ENCODE peak calls at places on chromosome 15, in ten cellular contexts. L is brain microvascular endothelial cell, F is fibroblast of mammary gland, J is lower lobe of right lung, Z is uterus, T is fibroblast of the aortic adventitia, S is AG04450, M is colonic mucosa, O is testis, H is A673. Q is an unnamed sample.

GRCh38 chr15:65634381-65634780 is 12.6 kb downstream of the SLC24A1 start:
- DNase-seq in H (no peak), Z (no peak), J (no peak), O (no peak), F (peak; percentile 72), L (no peak), S (no peak), T (no peak), M (no peak), Q (no peak)

GRCh38 chr15:69600556-69601085 is 148.0 kb downstream of the RPLP1 start:
- DNase-seq in Z (no peak), J (no peak), M (no peak), H (no peak), T (no peak), S (no peak), L (no peak), O (no peak), F (no peak), Q (no peak)

GRCh38 chr15:58065445-58066041 is at the start of gene ALDH1A2:
- DNase-seq in Z (peak; percentile 56), L (no peak), J (peak; percentile 70), F (no peak), T (no peak), M (no peak), S (no peak), O (peak; percentile 81), H (no peak), Q (no peak)

GRCh38 chr15:92521624-92522008 is 127.9 kb downstream of the ST8SIA2 start:
- DNase-seq in T (peak; percentile 74), Z (peak; percentile 86), H (peak; percentile 83), S (peak; percentile 55), L (peak; percentile 83), F (peak; percentile 81), M (peak; percentile 75), O (peak; percentile 90), J (peak; percentile 52), Q (peak; percentile 57)

GRCh38 chr15:67010898-67011619 is 54.3 kb upstream of the SMAD3 start:
- DNase-seq in Z (no peak), H (no peak), J (no peak), L (peak; percentile 44), F (no peak), M (no peak), S (no peak), T (no peak), O (no peak), Q (no peak)

GRCh38 chr15:36911322-36911944 is 188.9 kb downstream of the MEIS2 start:
- DNase-seq in M (no peak), H (no peak), O (no peak), F (peak; percentile 79), J (no peak), S (peak; percentile 29), Z (no peak), T (peak; percentile 39), L (peak; percentile 57), Q (peak; percentile 64)

GRCh38 chr15:71116942-71117341 is 1.7 kb downstream of the THSD4 start:
- DNase-seq in L (no peak), F (no peak), H (no peak), J (no peak), S (no peak), T (peak; percentile 37), O (no peak), M (peak; percentile 64), Z (no peak), Q (no peak)

GRCh38 chr15:82040862-82041261 is 5.0 kb downstream of the MEX3B start:
- DNase-seq in L (no peak), J (no peak), H (no peak), M (peak; percentile 38), T (no peak), S (no peak), O (peak; percentile 41), F (no peak), Z (no peak), Q (no peak)

GRCh38 chr15:32959077-32959476 is 235.4 kb downstream of the FMN1 start:
- DNase-seq in H (no peak), O (no peak), L (peak; percentile 20), M (no peak), T (peak; percentile 94), F (peak; percentile 48), J (no peak), Z (no peak), S (peak; percentile 70), Q (no peak)

GRCh38 chr15:63502843-63503738 is 1.3 kb upstream of the USP3 start:
- DNase-seq in L (peak; percentile 95), F (peak; percentile 98), T (peak; percentile 80), J (peak; percentile 98), Z (peak; percentile 86), O (peak; percentile 84), M (peak; percentile 97), H (no peak), S (peak; percentile 70), Q (peak; percentile 81)

GRCh38 chr15:62899090-62899493 is 143.5 kb upstream of the TPM1 start:
- DNase-seq in H (no peak), Z (peak; percentile 40), M (peak; percentile 71), O (no peak), J (no peak), T (no peak), S (no peak), F (no peak), L (no peak), Q (peak; percentile 27)

DNA sequence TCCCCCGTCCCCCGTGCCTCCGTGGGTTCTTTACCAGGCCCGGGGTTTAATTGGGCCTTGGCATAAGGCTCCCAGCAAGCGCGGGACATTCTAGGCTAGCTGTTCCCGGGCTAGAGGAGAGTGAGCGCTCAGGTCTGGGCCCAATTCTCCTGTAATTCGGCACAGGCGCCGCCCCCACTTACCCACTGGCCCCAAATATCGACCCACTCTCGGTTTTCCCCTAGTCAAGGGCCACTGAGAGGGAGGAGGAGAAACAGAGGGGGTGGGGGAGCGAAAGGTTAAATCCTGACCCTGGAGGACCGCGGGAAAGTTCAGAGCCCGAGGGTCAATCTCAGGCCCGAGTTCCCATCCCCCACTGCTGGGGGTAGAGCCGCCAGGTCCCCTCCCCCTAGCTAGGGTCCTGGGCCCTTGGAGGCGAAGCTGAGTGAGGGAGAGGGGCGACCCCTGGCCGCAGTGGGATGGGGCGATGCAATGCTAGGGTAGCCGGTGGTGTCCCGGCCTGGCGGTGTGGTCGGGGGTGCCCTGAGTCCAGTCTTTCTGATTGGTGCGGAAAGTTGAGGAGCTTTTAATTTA is 8.5 kb upstream of the ONECUT1 start:
- DNase-seq in O (no peak), S (no peak), Z (no peak), J (no peak), T (no peak), L (no peak), H (no peak), F (no peak), M (no peak), Q (no peak)
- H3K4me3 ChIP-seq in O (no peak overlapping the region), S (no peak overlapping the region), Z (no peak overlapping the region), J (no peak overlapping the region), T (no peak overlapping the region), L (no peak overlapping the region), H (no peak overlapping the region), F (no peak overlapping the region), M (no peak overlapping the region), Q (no peak overlapping the region)

GRCh38 chr15:76340198-76340801 is 3.7 kb downstream of the ISL2 start:
- DNase-seq in T (peak; percentile 41), L (no peak), M (no peak), H (no peak), J (peak; percentile 52), F (peak; percentile 30), S (no peak), Z (no peak), O (no peak), Q (no peak)
- H3K4me3 ChIP-seq in T (peak overlapping the region; percentile 40), L (no peak overlapping the region), M (peak overlapping the region; percentile 36), H (peak overlapping the region; percentile 32), J (peak overlapping the region; percentile 50), F (no peak overlapping the region), S (peak overlapping the region; percentile 2), Z (peak overlapping the region; percentile 19), O (no peak overlapping the region), Q (no peak overlapping the region)

GRCh38 chr15:73991726-73992593 is at the start of gene STOML1:
- DNase-seq in T (peak; percentile 90), F (peak; percentile 90), Z (peak; percentile 94), M (peak; percentile 94), L (peak; percentile 82), S (peak; percentile 72), J (peak; percentile 97), H (peak; percentile 97), O (peak; percentile 95), Q (peak; percentile 94)

GRCh38 chr15:73989001-73989798 is 2.9 kb downstream of the STOML1 start:
- DNase-seq in M (no peak), Z (no peak), T (peak; percentile 79), H (no peak), O (no peak), S (peak; percentile 36), F (peak; percentile 88), J (no peak), L (peak; percentile 62), Q (peak; percentile 87)

GRCh38 chr15:73992594-73992898 is 451 bp upstream of the STOML1 start:
- DNase-seq in J (no peak), M (no peak), O (no peak), T (no peak), S (no peak), Z (no peak), F (no peak), L (no peak), H (no peak), Q (no peak)

GRCh38 chr15:73990250-73991005 is 1.7 kb downstream of the STOML1 start:
- DNase-seq in J (no peak), Z (no peak), S (no peak), O (no peak), T (no peak), H (no peak), M (no peak), F (no peak), L (no peak), Q (no peak)

DNA sequence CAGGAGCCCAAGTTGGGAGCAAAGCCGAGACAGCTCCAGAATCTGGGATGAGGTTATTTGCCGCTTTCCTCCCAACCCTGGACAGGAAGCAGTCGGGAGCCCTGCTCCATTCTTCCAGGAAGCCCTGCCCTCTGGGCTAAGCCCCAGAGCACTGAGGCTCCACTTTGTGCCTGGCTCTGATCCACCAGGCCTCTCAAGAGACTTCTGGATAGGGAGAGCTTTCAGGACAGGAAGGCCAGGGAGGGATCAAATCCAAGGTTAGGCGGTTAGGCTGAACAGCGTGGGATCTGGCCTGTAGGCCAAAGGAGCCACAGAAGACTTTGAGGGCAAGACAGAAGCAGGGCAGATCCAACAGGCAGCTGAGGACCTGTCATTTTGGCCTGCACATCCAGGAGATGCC is 835 bp downstream of the STOML1 start:
- DNase-seq in S (no peak), L (no peak), F (peak; percentile 88), Z (peak; percentile 80), T (peak; percentile 93), M (peak; percentile 57), H (no peak), O (peak; percentile 79), J (peak; percentile 80), Q (no peak)
- H3K4me3 ChIP-seq in S (peak overlapping the region; percentile 70), L (peak overlapping the region; percentile 70), F (peak overlapping the region; percentile 57), Z (peak overlapping the region; percentile 82), T (peak overlapping the region; percentile 70), M (peak overlapping the region; percentile 84), H (peak overlapping the region; percentile 94), O (peak overlapping the region; percentile 77), J (peak overlapping the region; percentile 89), Q (peak overlapping the region; percentile 55)

DNA sequence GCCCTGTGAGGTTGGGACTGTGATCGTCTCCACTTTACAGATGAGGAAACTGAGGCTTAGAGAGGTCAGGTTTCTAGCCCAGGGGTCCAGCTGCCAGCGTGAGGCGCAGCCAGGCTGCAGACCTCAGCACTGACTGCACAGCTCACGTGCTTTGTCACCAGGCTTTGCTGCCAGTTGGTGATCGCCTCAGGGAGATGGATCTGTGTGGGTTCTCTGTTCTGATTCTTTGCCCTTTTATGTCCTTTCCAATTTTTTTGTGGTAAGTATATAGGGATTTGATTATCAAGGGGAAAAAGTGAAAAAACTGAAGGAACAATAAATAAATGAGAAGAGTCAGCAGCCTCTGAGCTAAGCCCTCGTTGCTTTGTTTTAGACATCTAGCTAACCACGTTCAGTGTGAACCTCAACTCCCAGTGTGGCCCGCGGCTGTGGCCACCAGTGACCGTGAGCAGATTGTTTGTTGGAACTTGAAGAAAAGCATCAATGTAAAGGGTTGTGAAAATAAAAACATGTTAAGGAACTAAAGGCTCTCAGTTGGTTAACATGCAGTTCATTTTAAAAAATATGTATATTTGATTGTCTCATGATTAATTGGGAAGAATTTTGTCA is 117.6 kb downstream of the PDE8A start:
- DNase-seq in S (no peak), O (no peak), T (no peak), M (no peak), Z (no peak), L (no peak), H (no peak), J (no peak), F (no peak), Q (no peak)
- H3K4me3 ChIP-seq in S (no peak overlapping the region), O (no peak overlapping the region), T (no peak overlapping the region), M (no peak overlapping the region), Z (no peak overlapping the region), L (no peak overlapping the region), H (no peak overlapping the region), J (no peak overlapping the region), F (no peak overlapping the region), Q (no peak overlapping the region)